ENCODE peak calls at places on chromosome 11, in nine cellular contexts. V is stimulated activated CD8-positive, alpha-beta memory T cell treated with anti-CD3 and anti-CD28 coated beads, Interleukin-15, amount 100 ng/mL, for 4 hours; K is midbrain; A is retinal pigment epithelial cell; M is effector memory CD8-positive, alpha-beta T cell; L is aorta; S is CD4-positive, CD25-positive, alpha-beta regulatory T cell; W is NCI-H1092 treated with DMSO at 0.1 percent for 48 hours; E is activated CD4-positive, alpha-beta memory T cell treated with anti-CD3 and anti-CD28 coated beads, Interleukin-2, amount 10 ng/mL, durations not matched to agents 7 days and 5 days. T is an unnamed sample.

GRCh38 chr11:110478410-110478809 is 48.7 kb downstream of the FDX1 start:
- DNase-seq in W (no peak), V (no peak), E (no peak), S (no peak), A (no peak), K (no peak), L (no peak), M (no peak), T (no peak)

GRCh38 chr11:1504581-1505290 is 18.2 kb upstream of the MOB2 start:
- DNase-seq in M (no peak), W (no peak), K (no peak), L (peak; percentile 43), A (no peak), V (no peak), S (no peak), E (no peak), T (no peak)

GRCh38 chr11:76610871-76611475 is 59.6 kb downstream of the LRRC32 start:
- DNase-seq in S (no peak), V (no peak), W (peak; percentile 40), A (no peak), K (no peak), E (no peak), L (peak; percentile 64), M (no peak), T (no peak)

GRCh38 chr11:69463181-69463891 is 18.1 kb upstream of the LINC01488 start:
- DNase-seq in V (no peak), A (no peak), E (no peak), M (no peak), K (no peak), S (no peak), L (peak; percentile 75), W (no peak), T (no peak)

GRCh38 chr11:67356867-67357561 is 3.7 kb upstream of the POLD4 start:
- DNase-seq in K (peak; percentile 38), M (peak; percentile 67), V (no peak), S (peak; percentile 74), L (peak; percentile 88), A (no peak), E (peak; percentile 75), W (peak; percentile 60), T (peak; percentile 55)

GRCh38 chr11:134535029-134536025 is 123.3 kb upstream of the B3GAT1 start:
- DNase-seq in V (no peak), E (peak; percentile 13), W (no peak), L (no peak), A (no peak), K (no peak), S (no peak), M (no peak), T (no peak)

GRCh38 chr11:117816151-117816741 is 8.3 kb downstream of the FXYD2 start:
- DNase-seq in A (no peak), L (peak; percentile 58), M (no peak), W (no peak), E (no peak), S (no peak), K (no peak), V (no peak), T (no peak)

GRCh38 chr11:126747315-126747714 is 253.3 kb downstream of the KIRREL3 start:
- DNase-seq in E (no peak), K (no peak), V (no peak), W (no peak), M (no peak), L (no peak), S (no peak), A (no peak), T (no peak)

GRCh38 chr11:110279881-110280280 is 16.5 kb downstream of the RDX start:
- DNase-seq in E (no peak), M (no peak), A (no peak), W (no peak), V (no peak), S (no peak), K (no peak), L (no peak), T (no peak)